ENCODE peak calls at places on chromosomes 4 and X, in six cellular contexts. U, E, N, O, K and W are unnamed samples.

GRCh38 chr4:152780267-152780811 is 585 bp downstream of the ARFIP1 start:
- DNase-seq in U (no peak), E (peak; percentile 35), N (peak; percentile 41), O (peak; percentile 47), K (no peak), W (no peak)

GRCh38 chr4:140755811-140756291 is 334 bp downstream of the TBC1D9 start:
- DNase-seq in U (peak; percentile 71), E (peak; percentile 51), N (peak; percentile 46), O (peak; percentile 37), K (peak; percentile 63), W (peak; percentile 46)

GRCh38 chrX:135170877-135171519 is at the start of gene CT55:
- DNase-seq in U (no peak), E (no peak), N (peak; percentile 31), O (no peak), K (no peak), W (no peak)

GRCh38 chr4:128347930-128348660 is 60.5 kb upstream of the PGRMC2 start:
- DNase-seq in U (no peak), E (no peak), N (peak; percentile 51), O (peak; percentile 51), K (no peak), W (no peak)

GRCh38 chrX:6226053-6226645 is 2.5 kb downstream of the NLGN4X start:
- DNase-seq in U (no peak), E (peak; percentile 4), N (peak; percentile 14), O (no peak), K (no peak), W (peak; percentile 33)

GRCh38 chrX:103446665-103447302 is 70.4 kb downstream of the BEX3 start:
- DNase-seq in U (no peak), E (peak; percentile 73), N (no peak), O (peak; percentile 38), K (no peak), W (no peak)

GRCh38 chr4:139515531-139515958 is 40.5 kb downstream of the SETD7 start:
- DNase-seq in U (no peak), E (no peak), N (no peak), O (peak; percentile 45), K (no peak), W (no peak)

GRCh38 chr4:167838686-167839085 is 253.7 kb upstream of the ANXA10 start:
- DNase-seq in U (no peak), E (peak; percentile 25), N (no peak), O (no peak), K (no peak), W (no peak)

GRCh38 chr4:1049591-1049905 is 38.1 kb downstream of the FGFRL1 start:
- DNase-seq in U (no peak), E (no peak), N (no peak), O (no peak), K (no peak), W (no peak)

GRCh38 chrX:149881081-149881711 is at the start of gene MAGEA8:
- DNase-seq in U (no peak), E (no peak), N (peak; percentile 14), O (no peak), K (no peak), W (no peak)

GRCh38 chr4:73222466-73223257 is 35.9 kb downstream of the ANKRD17 start:
- DNase-seq in U (peak; percentile 73), E (peak; percentile 94), N (peak; percentile 79), O (peak; percentile 95), K (peak; percentile 59), W (no peak)

GRCh38 chrX:79182616-79183015 is 38.1 kb downstream of the GPR174 start:
- DNase-seq in U (no peak), E (no peak), N (no peak), O (no peak), K (peak; percentile 20), W (no peak)

GRCh38 chr4:76780781-76781697 is 116.9 kb downstream of the SOWAHB start:
- DNase-seq in U (no peak), E (no peak), N (no peak), O (no peak), K (no peak), W (no peak)

GRCh38 chr4:76782837-76783236 is 115.1 kb downstream of the SOWAHB start:
- DNase-seq in U (no peak), E (peak; percentile 65), N (no peak), O (peak; percentile 80), K (no peak), W (no peak)

GRCh38 chr4:76781698-76782595 is 116.0 kb downstream of the SOWAHB start:
- DNase-seq in U (no peak), E (peak; percentile 99), N (no peak), O (peak; percentile 89), K (peak; percentile 45), W (no peak)

GRCh38 chr4:76783836-76784235 is 114.1 kb downstream of the SOWAHB start:
- DNase-seq in U (no peak), E (no peak), N (no peak), O (peak; percentile 15), K (no peak), W (no peak)

GRCh38 chr4:76784237-76784636 is 113.7 kb downstream of the SOWAHB start:
- DNase-seq in U (no peak), E (no peak), N (no peak), O (no peak), K (no peak), W (no peak)
- TF ChIP-seq CTCF in U (peak; percentile 44), E (no peak), N (no peak), O (no peak), K (peak; percentile 42), W (no peak)

GRCh38 chr4:124462954-124463828 is 249.3 kb downstream of the ANKRD50 start:
- DNase-seq in U (no peak), E (no peak), N (no peak), O (no peak), K (no peak), W (no peak)
- TF ChIP-seq CTCF in U (no peak), E (no peak), N (no peak), O (no peak), K (no peak), W (no peak)

GRCh38 chr4:26860157-26860921 is at the start of gene STIM2:
- DNase-seq in U (peak; percentile 98), E (peak; percentile 97), N (peak; percentile 96), O (peak; percentile 95), K (peak; percentile 92), W (peak; percentile 99)
- TF ChIP-seq CTCF in U (peak; percentile 76), E (peak; percentile 22), N (no peak), O (peak; percentile 34), K (peak; percentile 38), W (peak; percentile 50)

DNA sequence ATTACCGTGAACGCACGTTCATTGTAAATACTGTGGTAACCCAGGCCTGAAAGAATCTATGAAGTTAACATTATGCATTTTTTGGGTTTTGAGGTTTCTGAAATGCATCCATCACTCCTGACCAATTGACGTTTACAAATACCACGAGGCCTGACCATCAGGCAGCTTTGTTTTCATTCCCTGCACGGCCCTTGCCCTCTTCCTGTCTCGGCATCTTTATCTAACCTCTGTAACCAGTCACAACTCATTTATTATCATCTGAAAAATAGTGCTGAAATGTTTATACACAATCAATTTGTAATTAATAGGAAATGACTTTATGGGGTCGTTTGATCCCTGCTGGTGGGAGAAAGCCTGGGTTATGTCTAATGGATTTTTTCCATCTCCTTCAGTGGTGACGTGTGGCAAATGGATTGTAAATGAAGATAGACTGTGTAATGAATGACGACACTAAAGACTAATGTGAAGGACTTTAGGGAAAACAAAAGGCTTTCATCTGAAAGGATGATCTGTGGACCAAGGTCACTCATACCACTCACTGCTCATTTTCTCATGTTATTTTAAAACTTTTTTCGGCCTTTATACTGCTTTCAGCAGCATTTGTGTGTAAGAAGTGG is 102.7 kb upstream of the SORBS2 start:
- DNase-seq in U (no peak), E (no peak), N (no peak), O (no peak), K (no peak), W (no peak)
- TF ChIP-seq CTCF in U (no peak), E (no peak), N (no peak), O (no peak), K (no peak), W (no peak)

DNA sequence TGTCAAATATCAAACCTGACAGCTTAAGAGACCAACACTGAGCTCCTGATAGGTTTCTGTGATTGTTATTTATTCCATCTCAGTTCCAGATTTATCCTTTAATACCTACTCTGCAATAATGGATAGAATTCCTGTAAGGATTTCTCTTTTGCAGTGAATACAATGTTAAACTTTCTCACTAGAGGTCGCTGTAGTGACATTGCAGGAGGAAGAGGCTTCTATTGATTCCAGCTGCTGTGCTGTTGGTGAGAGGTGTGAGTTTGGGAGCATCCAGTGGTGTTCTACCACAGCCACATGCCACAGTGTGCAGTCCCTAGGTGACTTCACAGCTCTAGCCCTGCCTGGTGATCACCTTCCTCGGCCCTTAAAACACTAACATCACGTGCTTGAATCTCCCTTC is 34.6 kb upstream of the DCAF8L2 start:
- DNase-seq in U (peak; percentile 0), E (peak; percentile 48), N (no peak), O (peak; percentile 41), K (peak; percentile 7), W (no peak)
- TF ChIP-seq CTCF in U (peak; percentile 54), E (peak; percentile 61), N (peak; percentile 32), O (peak; percentile 49), K (peak; percentile 45), W (peak; percentile 57)

DNA sequence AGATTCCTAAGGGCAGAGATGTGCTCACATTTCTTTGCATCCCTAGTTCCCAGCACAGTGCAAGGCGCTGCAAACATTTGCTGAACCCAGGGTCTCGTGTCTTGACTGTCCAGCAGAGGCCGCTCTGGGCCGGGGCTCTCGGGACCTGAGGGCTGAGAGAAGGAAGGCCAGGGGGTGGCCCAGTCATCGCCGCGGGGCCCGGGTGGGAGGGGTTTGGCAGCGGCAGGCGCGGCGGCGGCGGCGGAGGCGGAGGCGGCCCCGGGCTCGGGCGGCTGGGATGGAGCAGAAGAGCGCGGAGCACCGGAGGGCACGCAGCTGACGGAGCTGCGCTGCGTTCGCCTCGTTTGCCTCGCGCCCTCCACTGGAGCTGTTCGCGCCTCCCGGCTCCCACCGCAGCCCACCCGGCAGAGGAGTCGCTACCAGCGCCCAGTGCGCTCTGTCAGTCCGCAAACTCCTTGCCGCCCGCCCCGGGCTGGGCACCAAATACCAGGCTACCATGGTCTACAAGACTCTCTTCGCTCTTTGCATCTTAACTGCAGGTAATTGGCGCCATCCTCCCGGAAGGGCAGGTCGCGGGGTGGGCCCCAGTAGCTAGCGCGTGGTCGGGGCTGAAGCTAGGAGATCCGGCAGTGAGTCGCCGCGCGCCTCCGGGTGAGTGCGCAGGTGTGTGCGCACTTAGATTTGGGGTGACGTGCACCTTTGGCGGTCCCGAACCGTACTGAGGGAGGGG is at the start of gene PARM1:
- DNase-seq in U (no peak), E (peak; percentile 74), N (peak; percentile 94), O (peak; percentile 60), K (peak; percentile 85), W (peak; percentile 85)
- TF ChIP-seq CTCF in U (no peak), E (peak; percentile 45), N (peak; percentile 77), O (peak; percentile 69), K (peak; percentile 85), W (peak; percentile 78)